ENCODE peak calls at places on chromosomes 7 and 10, in eight cellular contexts. T, S, B, X, E, K, N and W are unnamed samples.

GRCh38 chr10:4343798-4344370 is 482.1 kb upstream of the AKR1E2 start:
- DNase-seq in B (no peak), S (no peak), X (no peak), T (no peak), E (no peak), N (no peak), K (no peak), W (no peak)

GRCh38 chr10:34815174-34816066 is at the start of gene PARD3:
- DNase-seq in X (peak), S (peak), N (peak), E (peak), T (no peak), K (peak), B (peak), W (peak)

GRCh38 chr7:90626011-90626410 is 29.9 kb downstream of the CDK14 start:
- DNase-seq in N (peak), S (no peak), B (no peak), K (no peak), E (no peak), T (no peak), X (no peak), W (no peak)

GRCh38 chr7:1087952-1088920 is at the start of gene GPER1:
- DNase-seq in E (peak), T (no peak), S (no peak), X (peak), N (peak), K (peak), B (peak), W (peak)

GRCh38 chr10:87863102-87863943 is at the start of the genes KLLN and PTEN:
- DNase-seq in N (peak), S (peak), B (peak), K (peak), E (peak), T (no peak), X (peak), W (peak)

GRCh38 chr10:129744134-129744895 is 219.8 kb downstream of the EBF3 start:
- DNase-seq in X (no peak), S (no peak), N (no peak), T (no peak), K (no peak), E (no peak), B (no peak), W (no peak)

GRCh38 chr10:82574081-82574480 is 699.1 kb downstream of the NRG3 start:
- DNase-seq in X (no peak), N (no peak), T (no peak), S (no peak), K (no peak), B (no peak), E (no peak), W (no peak)

GRCh38 chr7:114302858-114303257 is 111.8 kb upstream of the FOXP2 start:
- DNase-seq in S (no peak), T (no peak), E (no peak), B (no peak), X (no peak), N (no peak), K (no peak), W (no peak)

GRCh38 chr10:90674927-90675326 is 182.9 kb downstream of the HTR7 start:
- DNase-seq in T (no peak), N (no peak), B (no peak), E (no peak), S (no peak), K (no peak), X (no peak), W (no peak)

GRCh38 chr7:158174947-158175346 is 412.7 kb downstream of the PTPRN2 start:
- DNase-seq in B (no peak), T (no peak), E (no peak), N (no peak), S (no peak), K (no peak), X (no peak), W (no peak)

GRCh38 chr7:88432321-88432720 is 125.6 kb upstream of the STEAP4 start:
- DNase-seq in X (no peak), K (no peak), B (no peak), N (no peak), S (no peak), T (no peak), E (no peak), W (no peak)

GRCh38 chr7:100823140-100823525 is 4.2 kb downstream of the EPHB4 start:
- DNase-seq in X (peak), S (no peak), T (no peak), N (no peak), B (no peak), K (no peak), E (no peak), W (no peak)

GRCh38 chr10:124224331-124225028 is 131.1 kb upstream of the CHST15 start:
- DNase-seq in K (no peak), B (no peak), E (no peak), X (no peak), S (no peak), N (no peak), T (no peak), W (no peak)

GRCh38 chr7:142925413-142925812 is 8.1 kb downstream of the TRPV5 start:
- DNase-seq in T (no peak), X (no peak), E (no peak), K (no peak), B (no peak), N (no peak), S (no peak), W (no peak)

GRCh38 chr7:6479067-6479466 is 31.3 kb upstream of the DAGLB start:
- DNase-seq in T (no peak), K (no peak), X (no peak), E (no peak), B (no peak), S (no peak), N (no peak), W (no peak)

GRCh38 chr7:108290344-108291134 is 160.4 kb upstream of the LAMB4 start:
- DNase-seq in B (no peak), S (no peak), T (no peak), E (no peak), N (no peak), K (no peak), X (no peak), W (no peak)

GRCh38 chr10:33365871-33366411 is 31.5 kb upstream of the NRP1 start:
- DNase-seq in T (peak), S (no peak), B (peak), E (no peak), K (peak), X (no peak), N (no peak), W (no peak)

GRCh38 chr10:95841711-95842498 is 65.9 kb upstream of the CC2D2B start:
- DNase-seq in T (peak), E (no peak), B (peak), K (peak), N (peak), S (peak), X (no peak), W (no peak)

GRCh38 chr7:99440195-99440594 is 1.5 kb downstream of the CPSF4 start:
- DNase-seq in S (no peak), K (no peak), N (no peak), T (no peak), B (no peak), X (no peak), E (no peak), W (no peak)

GRCh38 chr10:19817251-19818046 is 1.2 kb downstream of the PLXDC2 start:
- DNase-seq in X (peak), N (peak), K (no peak), T (no peak), S (peak), E (peak), B (peak), W (peak)

GRCh38 chr7:143979359-143979758 is 20.8 kb upstream of the OR6B1 start:
- DNase-seq in S (no peak), X (no peak), N (peak), T (peak), E (no peak), B (no peak), K (no peak), W (no peak)

GRCh38 chr7:135697276-135698049 is 30.5 kb downstream of the SLC13A4 start:
- DNase-seq in B (no peak), X (no peak), E (no peak), T (no peak), S (no peak), K (no peak), N (no peak), W (no peak)

GRCh38 chr7:109295158-109295557 is 725.5 kb downstream of the DNAJB9 start:
- DNase-seq in X (no peak), S (no peak), E (no peak), N (no peak), T (no peak), B (no peak), K (no peak), W (no peak)

GRCh38 chr10:63318491-63318890 is 147.3 kb downstream of the JMJD1C start:
- DNase-seq in S (no peak), E (no peak), N (no peak), K (no peak), T (no peak), X (no peak), B (no peak), W (no peak)

GRCh38 chr7:73896454-73896853 is 35.5 kb downstream of the TMEM270 start:
- DNase-seq in X (no peak), K (no peak), T (no peak), E (no peak), S (no peak), N (no peak), B (no peak), W (no peak)

GRCh38 chr7:98133621-98134266 is 27.1 kb downstream of the LMTK2 start:
- DNase-seq in S (no peak), B (no peak), N (no peak), E (no peak), K (peak), T (peak), X (no peak), W (no peak)

GRCh38 chr10:117266400-117266799 is 25.5 kb downstream of the SLC18A2 start:
- DNase-seq in S (no peak), K (no peak), T (no peak), N (no peak), X (no peak), B (no peak), E (no peak), W (no peak)

GRCh38 chr10:45008524-45009161 is 7.9 kb downstream of the ZNF22 start:
- DNase-seq in T (peak), S (peak), K (peak), X (no peak), B (peak), N (peak), E (no peak), W (no peak)

DNA sequence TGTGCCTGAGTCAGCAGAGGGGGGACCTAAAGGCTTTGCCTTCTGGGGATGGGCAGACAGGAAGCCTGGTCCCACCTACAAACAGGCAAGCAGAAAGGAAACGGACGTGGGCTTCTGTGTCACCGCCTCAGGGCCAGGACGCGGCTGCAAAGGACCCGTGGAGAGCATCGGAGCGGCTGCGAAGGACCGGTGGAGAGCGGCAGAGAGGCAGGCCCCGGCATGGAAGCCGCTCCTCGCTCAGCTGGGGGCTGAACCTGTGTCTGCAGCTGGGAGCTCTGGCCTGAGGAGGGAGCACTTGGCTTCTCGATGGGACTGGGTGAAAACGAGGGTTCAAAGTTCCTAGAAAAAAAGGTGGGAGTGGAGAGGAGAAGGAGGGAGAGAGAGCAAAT is 125.4 kb upstream of the PPP2R2D start:
- DNase-seq in K (no peak), S (no peak), B (no peak), N (no peak), E (no peak), X (no peak), T (no peak), W (no peak)
- TF ChIP-seq CTCF in K (no peak), S (no peak), B (no peak), N (no peak), E (no peak), X (no peak), T (no peak), W (no peak)

DNA sequence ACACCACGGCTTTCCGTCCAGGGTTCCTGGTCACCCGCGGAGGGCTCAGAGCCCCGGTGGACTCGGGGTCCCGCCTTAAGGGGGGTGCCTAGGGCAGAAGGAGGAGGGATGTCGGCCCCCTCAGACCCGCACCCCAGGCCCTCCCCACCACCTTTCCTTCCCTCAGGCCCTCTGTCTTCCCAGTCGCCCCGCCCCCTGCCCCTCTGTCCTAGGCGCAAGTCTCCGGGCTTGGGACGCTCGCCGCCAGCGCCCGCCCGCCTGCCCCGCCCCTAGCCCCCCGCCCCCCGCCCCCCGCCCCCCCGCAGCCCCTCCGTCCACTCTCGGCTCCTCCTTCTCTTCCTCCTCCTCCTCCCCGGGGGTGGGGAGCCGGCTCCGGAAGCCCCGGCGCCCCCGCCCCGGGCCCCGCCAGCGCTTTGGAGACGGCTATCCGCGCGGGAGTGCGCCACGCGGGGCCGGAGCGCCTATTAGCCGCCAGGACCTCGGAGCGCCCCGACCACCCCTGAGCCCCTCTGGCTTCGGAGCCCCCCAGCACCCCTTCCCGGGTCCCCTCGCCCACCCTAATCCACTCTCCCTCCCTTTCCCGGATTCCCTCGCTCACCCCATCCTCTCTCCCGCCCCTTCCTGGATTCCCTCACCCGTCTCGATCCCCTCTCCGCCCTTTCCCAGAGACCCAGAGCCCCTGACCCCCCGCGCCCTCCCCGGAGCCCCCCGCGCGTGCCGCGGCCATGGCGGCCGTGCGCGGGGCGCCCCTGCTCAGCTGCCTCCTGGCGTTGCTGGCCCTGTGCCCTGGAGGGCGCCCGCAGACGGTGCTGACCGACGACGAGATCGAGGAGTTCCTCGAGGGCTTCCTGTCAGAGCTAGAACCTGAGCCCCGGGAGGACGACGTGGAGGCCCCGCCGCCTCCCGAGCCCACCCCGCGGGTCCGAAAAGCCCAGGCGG is at the start of gene AEBP1:
- DNase-seq in K (no peak), N (no peak), E (no peak), X (peak), S (no peak), T (no peak), B (no peak), W (peak)
- TF ChIP-seq CTCF in K (no peak), N (no peak), E (no peak), X (no peak), S (no peak), T (no peak), B (no peak), W (no peak)

GRCh38 chr7:64685091-64685490 is 19.2 kb downstream of the ZNF107 start:
- DNase-seq in X (no peak), K (no peak), E (no peak), T (no peak), B (no peak), S (no peak), N (no peak), W (no peak)
- TF ChIP-seq CTCF in X (no peak), K (no peak), E (no peak), T (no peak), B (no peak), S (no peak), N (no peak), W (no peak)

GRCh38 chr10:61821153-61821552 is 80.3 kb upstream of the ARID5B start:
- DNase-seq in N (no peak), S (no peak), T (no peak), X (no peak), B (no peak), E (no peak), K (no peak), W (no peak)

GRCh38 chr10:61822096-61822495 is 79.4 kb upstream of the ARID5B start:
- DNase-seq in X (no peak), K (no peak), E (no peak), S (no peak), N (no peak), B (no peak), T (no peak), W (no peak)

GRCh38 chr10:61815505-61815904 is 86.0 kb upstream of the ARID5B start:
- DNase-seq in T (no peak), N (no peak), K (no peak), E (no peak), B (no peak), X (no peak), S (no peak), W (no peak)

GRCh38 chr10:61822781-61823230 is 78.7 kb upstream of the ARID5B start:
- DNase-seq in X (no peak), N (no peak), B (no peak), K (no peak), S (no peak), T (no peak), E (no peak), W (no peak)

DNA sequence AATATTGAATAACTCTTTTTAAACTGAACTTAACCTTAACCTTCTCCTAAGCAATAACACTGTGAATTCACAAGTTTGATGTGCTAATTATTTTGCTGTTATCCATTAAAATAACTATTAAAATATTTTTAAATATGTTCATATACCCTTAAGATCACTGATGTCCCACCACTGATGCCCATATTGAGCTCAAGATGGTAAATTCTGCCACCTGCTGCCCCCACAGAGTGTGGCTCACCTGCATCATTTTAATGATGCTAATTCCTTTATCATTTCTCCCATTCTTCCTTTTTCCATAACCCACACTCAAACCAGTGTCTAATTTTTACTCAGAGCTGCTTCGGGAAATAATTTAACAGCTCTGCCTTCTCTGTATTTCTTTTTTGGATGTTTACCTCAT is 82.3 kb upstream of the ARID5B start:
- DNase-seq in T (no peak), K (peak), N (no peak), X (no peak), E (no peak), S (no peak), B (no peak), W (no peak)
- TF ChIP-seq CTCF in T (no peak), K (no peak), N (no peak), X (no peak), E (no peak), S (no peak), B (no peak), W (no peak)